ENCODE peak calls at places on chromosomes 11 and 22, in five cellular contexts. O, H, V, W and A are unnamed samples. For H3K4me1, the result is how much of the 10 kb centered on the place peaks cover.

GRCh38 chr11:72780291-72781062 is 13.4 kb downstream of the STARD10 start:
- DNase-seq in O (no peak), H (no peak), V (no peak), W (no peak), A (no peak)

GRCh38 chr11:503179-503981 is 3.7 kb downstream of the RNH1 start:
- DNase-seq in O (no peak), H (no peak), V (no peak), W (no peak), A (no peak)

GRCh38 chr11:60326955-60327354 is at the start of gene MS4A6E:
- DNase-seq in O (no peak), H (no peak), V (no peak), W (no peak), A (no peak)

GRCh38 chr22:29606320-29606719 is 2.9 kb downstream of the NF2 start:
- DNase-seq in O (peak), H (no peak), V (no peak), W (no peak), A (no peak)

GRCh38 chr11:73334244-73335203 is 26.4 kb downstream of the ARHGEF17 start:
- DNase-seq in O (no peak), H (peak), V (peak), W (no peak), A (peak)

GRCh38 chr22:32864041-32864440 is 62.5 kb downstream of the TIMP3 start:
- DNase-seq in O (no peak), H (no peak), V (no peak), W (no peak), A (no peak)

GRCh38 chr11:81705283-81705682 is 1028.4 kb downstream of the FAM181B start:
- DNase-seq in O (no peak), H (no peak), V (no peak), W (no peak), A (no peak)

GRCh38 chr22:22881116-22882032 is 6.2 kb upstream of the IGLL5 start:
- DNase-seq in O (peak), H (no peak), V (no peak), W (no peak), A (no peak)

GRCh38 chr11:116109228-116109627 is 605.0 kb upstream of the CADM1 start:
- DNase-seq in O (peak), H (no peak), V (no peak), W (no peak), A (no peak)

GRCh38 chr11:76208829-76209670 is 2.7 kb upstream of the WNT11 start:
- DNase-seq in O (peak), H (peak), V (peak), W (no peak), A (peak)

GRCh38 chr22:30288414-30289125 is 735 bp downstream of the CASTOR1 start:
- DNase-seq in O (no peak), H (no peak), V (no peak), W (no peak), A (no peak)

GRCh38 chr11:35525501-35526175 is at the start of gene PAMR1:
- DNase-seq in O (peak), H (peak), V (peak), W (no peak), A (peak)

GRCh38 chr11:35750981-35751663 is 88.5 kb downstream of the TRIM44 start:
- DNase-seq in O (no peak), H (no peak), V (no peak), W (no peak), A (no peak)

GRCh38 chr11:102341844-102342318 is 5.1 kb upstream of the BIRC2 start:
- DNase-seq in O (peak), H (peak), V (peak), W (no peak), A (peak)

GRCh38 chr11:28049338-28050216 is 58.4 kb downstream of the KIF18A start:
- DNase-seq in O (no peak), H (no peak), V (no peak), W (no peak), A (no peak)

GRCh38 chr11:108958446-108959123 is 293.7 kb downstream of the DDX10 start:
- DNase-seq in O (no peak), H (no peak), V (no peak), W (no peak), A (no peak)

GRCh38 chr11:35050596-35050995 is 88.4 kb upstream of the CD44 start:
- DNase-seq in O (no peak), H (no peak), V (no peak), W (no peak), A (no peak)

GRCh38 chr22:50696251-50696798 is 23.7 kb downstream of the SHANK3 start:
- DNase-seq in O (no peak), H (no peak), V (no peak), W (no peak), A (no peak)

GRCh38 chr11:82906236-82906635 is 4.7 kb downstream of the DDIAS start:
- DNase-seq in O (no peak), H (no peak), V (no peak), W (no peak), A (no peak)

GRCh38 chr11:122706689-122707088 is 51.2 kb downstream of the UBASH3B start:
- DNase-seq in O (no peak), H (no peak), V (no peak), W (no peak), A (no peak)

GRCh38 chr22:20393705-20394476 is at the start of gene ZNF74:
- DNase-seq in O (peak), H (peak), V (peak), W (peak), A (peak)

GRCh38 chr11:116654526-116654925 is 118.3 kb downstream of the BUD13 start:
- DNase-seq in O (no peak), H (no peak), V (no peak), W (no peak), A (no peak)

GRCh38 chr22:25054943-25055511 is 102.5 kb downstream of the KIAA1671 start:
- DNase-seq in O (no peak), H (no peak), V (no peak), W (no peak), A (no peak)

GRCh38 chr11:110463153-110463552 is 33.4 kb downstream of the FDX1 start:
- DNase-seq in O (peak), H (no peak), V (peak), W (no peak), A (no peak)

GRCh38 chr11:2095198-2095520 is 44.0 kb downstream of the IGF2 start:
- DNase-seq in O (no peak), H (no peak), V (no peak), W (no peak), A (no peak)

GRCh38 chr22:40241200-40241763 is 63.6 kb downstream of the TNRC6B start:
- DNase-seq in O (peak), H (no peak), V (no peak), W (no peak), A (no peak)

GRCh38 chr11:109304159-109304558 is 117.8 kb upstream of the C11orf87 start:
- DNase-seq in O (no peak), H (no peak), V (no peak), W (no peak), A (no peak)

GRCh38 chr11:106482920-106483761 is 405.7 kb downstream of the AASDHPPT start:
- DNase-seq in O (no peak), H (no peak), V (no peak), W (no peak), A (no peak)

GRCh38 chr11:18066626-18067025 is 20.6 kb upstream of the TPH1 start:
- DNase-seq in O (no peak), H (no peak), V (no peak), W (no peak), A (no peak)

GRCh38 chr22:21951931-21952465 is 650 bp downstream of the PPM1F start:
- DNase-seq in O (peak), H (peak), V (peak), W (no peak), A (no peak)

GRCh38 chr11:13215157-13215556 is 62.4 kb upstream of the BMAL1 start:
- DNase-seq in O (no peak), H (no peak), V (no peak), W (no peak), A (no peak)

GRCh38 chr11:57463596-57464342 is 3.4 kb downstream of the RTN4RL2 start:
- DNase-seq in O (no peak), H (no peak), V (no peak), W (no peak), A (no peak)

GRCh38 chr11:33695051-33695566 is 5.5 kb downstream of the C11orf91 start:
- DNase-seq in O (no peak), H (peak), V (peak), W (no peak), A (no peak)

GRCh38 chr11:33697997-33698396 is 2.6 kb downstream of the C11orf91 start:
- DNase-seq in O (no peak), H (no peak), V (no peak), W (no peak), A (no peak)

GRCh38 chr11:33694346-33695050 is 6.1 kb downstream of the C11orf91 start:
- DNase-seq in O (no peak), H (no peak), V (no peak), W (no peak), A (no peak)

GRCh38 chr11:33696931-33697638 is 3.5 kb downstream of the C11orf91 start:
- DNase-seq in O (no peak), H (no peak), V (no peak), W (no peak), A (no peak)

GRCh38 chr11:33696411-33696810 is 4.2 kb downstream of the C11orf91 start:
- DNase-seq in O (no peak), H (peak), V (peak), W (no peak), A (no peak)
- H3K4me1 ChIP-seq in O (under half), H (half or more), V (half or more), W (half or more), A (under half)

GRCh38 chr22:35590634-35591295 is 26.4 kb downstream of the MB start:
- DNase-seq in O (no peak), H (no peak), V (no peak), W (no peak), A (no peak)

GRCh38 chr22:35593885-35594470 is 23.2 kb downstream of the MB start:
- DNase-seq in O (no peak), H (no peak), V (no peak), W (no peak), A (no peak)

GRCh38 chr22:35591696-35592417 is 25.3 kb downstream of the MB start:
- DNase-seq in O (no peak), H (no peak), V (no peak), W (no peak), A (no peak)

GRCh38 chr22:35593071-35593884 is 23.9 kb downstream of the MB start:
- DNase-seq in O (no peak), H (no peak), V (no peak), W (no peak), A (no peak)

GRCh38 chr22:35592418-35592967 is 24.6 kb downstream of the MB start:
- DNase-seq in O (no peak), H (no peak), V (no peak), W (no peak), A (no peak)
- H3K4me1 ChIP-seq in O (under half), H (under half), V (under half), W (under half), A (under half)

GRCh38 chr22:37165066-37165465 is 15.3 kb upstream of the IL2RB start:
- DNase-seq in O (no peak), H (no peak), V (no peak), W (no peak), A (no peak)
- H3K4me1 ChIP-seq in O (under half), H (under half), V (under half), W (under half), A (under half)

GRCh38 chr11:128741928-128742327 is 48.1 kb downstream of the FLI1 start:
- DNase-seq in O (no peak), H (no peak), V (no peak), W (no peak), A (no peak)
- H3K4me1 ChIP-seq in O (under half), H (under half), V (under half), W (under half), A (under half)

GRCh38 chr11:120137187-120137610 is 714 bp downstream of the TRIM29 start:
- DNase-seq in O (peak), H (no peak), V (peak), W (no peak), A (peak)

GRCh38 chr11:120134931-120135228 is 3.0 kb downstream of the TRIM29 start:
- DNase-seq in O (peak), H (no peak), V (peak), W (no peak), A (no peak)

GRCh38 chr11:120134106-120134930 is 3.6 kb downstream of the TRIM29 start:
- DNase-seq in O (peak), H (peak), V (peak), W (no peak), A (peak)

GRCh38 chr11:120136356-120136755 is 1.6 kb downstream of the TRIM29 start:
- DNase-seq in O (no peak), H (no peak), V (peak), W (no peak), A (no peak)

GRCh38 chr11:120135838-120136237 is 2.1 kb downstream of the TRIM29 start:
- DNase-seq in O (no peak), H (no peak), V (peak), W (no peak), A (peak)
- H3K4me1 ChIP-seq in O (under half), H (under half), V (under half), W (under half), A (under half)

GRCh38 chr22:37626144-37626543 is 13.3 kb upstream of the SH3BP1 start:
- DNase-seq in O (no peak), H (peak), V (peak), W (no peak), A (no peak)

GRCh38 chr22:37624017-37624365 is 15.4 kb downstream of the GGA1 start:
- DNase-seq in O (no peak), H (no peak), V (no peak), W (no peak), A (no peak)

GRCh38 chr22:37623075-37624016 is 14.7 kb downstream of the GGA1 start:
- DNase-seq in O (peak), H (peak), V (peak), W (no peak), A (no peak)

GRCh38 chr22:37625737-37626136 is 13.7 kb upstream of the SH3BP1 start:
- DNase-seq in O (no peak), H (no peak), V (no peak), W (no peak), A (no peak)

DNA sequence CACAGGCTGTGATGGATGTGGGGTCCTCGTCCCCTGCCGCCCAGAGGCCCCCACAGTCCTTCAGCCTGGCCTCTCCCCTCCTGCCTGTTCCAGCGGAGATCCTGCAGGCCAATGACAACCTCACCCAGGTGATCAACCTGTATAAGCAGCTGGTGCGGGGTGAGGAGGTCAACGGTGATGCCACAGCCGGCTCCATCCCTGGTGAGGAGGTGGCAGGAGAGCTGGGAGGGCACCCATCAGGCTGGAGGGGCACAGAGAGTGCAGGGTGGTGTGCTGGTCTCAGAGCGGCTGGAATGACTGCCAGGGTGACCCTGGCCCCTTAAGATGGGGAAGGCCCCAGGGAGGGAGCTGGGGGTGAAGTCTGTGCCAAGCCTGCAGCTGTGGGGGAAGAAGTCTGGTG is 14.6 kb upstream of the SH3BP1 start:
- DNase-seq in O (no peak), H (no peak), V (no peak), W (no peak), A (no peak)
- H3K4me1 ChIP-seq in O (under half), H (under half), V (half or more), W (half or more), A (under half)

GRCh38 chr22:27456696-27457503 is 344.7 kb downstream of the MN1 start:
- DNase-seq in O (no peak), H (no peak), V (no peak), W (no peak), A (no peak)
- H3K4me1 ChIP-seq in O (under half), H (under half), V (under half), W (under half), A (under half)

GRCh38 chr11:117989351-117990102 is 3.3 kb downstream of the IL10RA start:
- DNase-seq in O (no peak), H (no peak), V (no peak), W (no peak), A (no peak)
- H3K4me1 ChIP-seq in O (under half), H (under half), V (under half), W (half or more), A (under half)